ENCODE peak calls at places on chromosomes 12 and 14, in five cellular contexts. C is stomach, L is heart left ventricle, X is choroid plexus epithelial cell, P is psoas muscle. U is an unnamed sample.

GRCh38 chr12:120235369-120236123 is 30.0 kb downstream of the PXN start:
- DNase-seq in L (peak), P (no peak), X (no peak), C (no peak), U (no peak)

GRCh38 chr12:30753761-30754382 is 879 bp downstream of the CAPRIN2 start:
- DNase-seq in L (no peak), C (no peak), P (no peak), X (peak), U (no peak)

GRCh38 chr12:119589634-119590033 is 3.9 kb upstream of the TMEM233 start:
- DNase-seq in X (no peak), L (no peak), C (no peak), P (no peak), U (no peak)

GRCh38 chr12:6277982-6278438 is 32.5 kb upstream of the PLEKHG6 start:
- DNase-seq in P (no peak), C (peak), L (no peak), X (no peak), U (no peak)

GRCh38 chr12:4850857-4851380 is 58.8 kb upstream of the KCNA1 start:
- DNase-seq in C (no peak), X (no peak), P (no peak), L (no peak), U (no peak)

GRCh38 chr14:38721822-38722431 is 381.1 kb downstream of the SEC23A start:
- DNase-seq in P (peak), X (peak), L (peak), C (peak), U (no peak)

GRCh38 chr12:122046145-122046544 is 24.5 kb downstream of the BCL7A start:
- DNase-seq in P (no peak), C (no peak), X (no peak), L (no peak), U (no peak)

GRCh38 chr12:120252071-120252906 is 13.2 kb downstream of the PXN start:
- DNase-seq in P (no peak), X (no peak), L (no peak), C (no peak), U (no peak)

GRCh38 chr14:32102968-32103367 is 25.9 kb downstream of the ARHGAP5 start:
- DNase-seq in P (no peak), L (no peak), X (no peak), C (no peak), U (no peak)

DNA sequence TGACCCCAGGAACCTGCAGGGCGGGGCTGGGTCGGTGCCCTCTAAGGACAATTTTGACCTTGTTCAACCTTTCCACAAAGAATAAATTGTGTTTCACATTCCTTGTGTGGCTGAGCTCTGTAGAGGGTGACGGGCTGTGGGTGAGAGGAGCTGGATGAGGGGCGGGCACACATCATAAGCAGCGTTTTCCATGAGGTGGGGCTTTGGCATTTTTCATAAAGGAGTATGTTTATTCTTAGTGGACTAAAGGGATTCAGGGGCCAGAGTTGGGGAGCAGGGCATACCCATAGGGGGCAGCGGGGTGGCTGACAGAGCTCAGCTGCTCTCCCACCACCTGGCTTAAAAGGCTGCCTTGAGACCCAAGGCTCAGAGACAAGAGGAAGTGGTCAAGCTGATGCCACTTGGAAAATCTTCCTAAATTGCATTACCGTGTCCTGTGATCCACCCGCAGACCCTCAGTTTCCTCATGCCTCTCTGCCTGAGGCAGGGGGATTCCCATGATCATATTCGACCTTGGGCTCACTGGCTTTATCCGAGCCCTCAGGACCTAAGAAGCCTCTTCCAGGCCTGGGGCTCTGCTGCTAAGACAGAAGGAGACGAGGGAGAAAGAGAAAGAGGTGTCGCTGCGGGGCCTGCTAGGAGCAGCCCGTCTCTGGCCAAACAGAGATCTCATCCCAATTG is 11.4 kb downstream of the MMP14 start:
- DNase-seq in P (no peak), L (no peak), X (peak), C (no peak), U (no peak)
- TF ChIP-seq CTCF in P (no peak), L (no peak), X (peak), C (no peak), U (peak)

DNA sequence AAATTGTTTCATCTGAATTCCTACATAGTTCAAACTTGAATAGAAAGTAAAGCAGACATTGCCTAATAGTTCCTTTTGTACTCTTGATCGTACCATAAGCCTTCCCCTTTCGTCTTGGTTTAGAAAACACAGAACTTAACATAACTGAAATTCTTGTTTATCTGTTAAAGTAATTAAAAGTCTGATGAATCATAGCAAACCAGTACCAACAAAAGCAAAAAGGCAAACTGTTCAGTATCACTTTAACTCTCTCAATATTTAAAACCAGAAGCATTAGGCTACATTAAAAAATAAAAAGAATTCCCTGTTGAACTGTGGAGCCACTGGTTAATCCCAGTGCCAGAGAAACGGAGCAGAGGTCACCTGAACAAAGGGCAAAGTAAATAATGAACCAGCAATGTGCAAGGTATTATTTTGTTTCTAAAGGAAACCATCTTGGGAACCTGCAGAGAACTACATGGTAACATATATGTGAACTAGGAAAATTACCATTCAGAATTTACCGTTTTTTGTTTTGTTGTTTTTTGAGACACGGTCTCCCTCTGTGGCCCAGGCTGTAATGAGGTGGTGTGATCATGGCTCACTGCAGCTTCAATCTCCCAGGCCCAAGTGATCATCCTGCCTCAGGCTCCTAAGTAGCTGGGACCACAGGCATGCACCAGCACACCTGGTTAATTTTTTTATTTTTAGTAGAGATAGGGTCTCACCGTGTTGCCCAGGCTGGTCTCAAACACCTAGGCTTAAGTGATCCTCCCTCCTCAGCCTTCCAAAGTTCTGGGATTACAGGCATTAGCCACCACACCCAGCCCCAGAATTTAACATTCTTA is 17.1 kb upstream of the HIGD1C start:
- DNase-seq in L (no peak), P (no peak), X (peak), C (no peak), U (peak)
- H3K4me3 ChIP-seq in L (no peak), P (no peak), X (no peak), C (no peak), U (no peak)

GRCh38 chr12:71938728-71939385 is at the start of gene TPH2:
- DNase-seq in L (peak), C (peak), X (peak), P (peak), U (peak)

GRCh38 chr12:71945121-71945520 is 6.5 kb downstream of the TPH2 start:
- DNase-seq in C (no peak), P (no peak), L (no peak), X (no peak), U (no peak)

GRCh38 chr12:71945883-71946282 is 7.2 kb downstream of the TPH2 start:
- DNase-seq in X (no peak), L (no peak), C (no peak), P (no peak), U (no peak)

GRCh38 chr12:71942259-71942658 is 3.6 kb downstream of the TPH2 start:
- DNase-seq in C (no peak), P (no peak), L (no peak), X (no peak), U (no peak)

GRCh38 chr12:71941174-71941573 is 2.5 kb downstream of the TPH2 start:
- DNase-seq in C (no peak), L (no peak), X (no peak), P (no peak), U (no peak)
- TF ChIP-seq CTCF in C (no peak), L (no peak), X (no peak), P (no peak), U (no peak)

GRCh38 chr14:53947452-53948180 is 9.0 kb downstream of the BMP4 start:
- DNase-seq in X (no peak), C (no peak), L (no peak), P (no peak), U (no peak)

GRCh38 chr14:53948181-53948884 is 8.3 kb downstream of the BMP4 start:
- DNase-seq in L (no peak), X (no peak), P (no peak), C (no peak), U (no peak)

GRCh38 chr14:53946071-53946403 is 10.6 kb downstream of the BMP4 start:
- DNase-seq in X (no peak), L (no peak), C (no peak), P (no peak), U (no peak)

GRCh38 chr14:53949201-53949600 is 7.4 kb downstream of the BMP4 start:
- DNase-seq in C (no peak), P (no peak), L (no peak), X (no peak), U (no peak)

DNA sequence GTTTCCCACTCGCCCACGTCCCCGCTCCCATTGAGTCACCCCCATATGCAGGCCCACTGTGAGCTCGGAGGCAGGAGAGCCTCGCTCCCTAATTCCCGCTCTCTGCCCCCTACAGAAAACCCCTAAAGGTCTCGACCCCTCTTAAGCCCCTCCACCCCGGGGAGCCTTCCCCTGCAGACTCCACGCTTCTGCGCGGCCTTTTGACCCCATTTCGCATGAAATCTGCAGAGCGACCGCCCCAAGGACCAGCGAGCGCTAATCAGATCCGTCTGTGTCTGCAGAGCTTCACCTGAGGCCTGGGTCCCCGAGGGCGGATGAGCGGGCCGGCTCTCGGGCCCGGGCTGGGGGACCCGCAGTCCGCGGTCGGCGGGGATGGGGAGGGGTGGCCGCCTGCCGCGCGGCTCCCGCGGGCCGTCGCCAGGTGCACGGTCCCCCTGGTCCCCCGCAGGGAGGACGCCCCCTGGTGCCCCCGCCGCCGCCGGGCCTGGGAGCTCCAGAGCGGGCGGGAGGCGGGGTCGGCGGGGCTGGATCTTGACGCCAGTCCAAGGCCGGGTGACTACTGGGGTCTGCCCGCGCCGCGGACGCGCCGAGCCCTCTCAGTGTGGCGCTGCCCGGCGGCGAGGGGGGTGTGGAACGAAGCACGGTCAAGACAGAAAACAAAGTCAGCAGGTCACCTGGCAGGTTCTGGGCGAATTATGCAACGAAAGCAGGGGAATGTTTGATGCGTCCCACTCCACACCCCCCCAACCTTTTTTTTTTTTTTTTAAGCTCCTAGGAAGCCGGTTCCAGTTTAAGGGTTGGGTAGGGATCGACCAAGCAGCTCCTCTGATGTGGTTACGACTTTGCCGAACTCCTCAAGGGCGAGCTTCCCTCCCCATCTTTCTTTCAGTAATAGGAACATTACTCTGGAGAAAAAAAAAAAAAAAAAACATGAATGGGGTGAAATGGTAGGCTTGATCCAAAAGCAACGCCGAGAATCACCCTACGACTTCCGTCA is 9.9 kb downstream of the BMP4 start:
- DNase-seq in C (no peak), X (no peak), P (no peak), L (no peak), U (no peak)
- H3K4me3 ChIP-seq in C (peak), X (no peak), P (peak), L (peak), U (peak)

GRCh38 chr12:50132505-50133135 is 20.6 kb downstream of the COX14 start:
- DNase-seq in L (no peak), C (no peak), X (peak), P (no peak), U (no peak)
- TF ChIP-seq CTCF in L (peak), C (no peak), X (peak), P (peak), U (peak)

GRCh38 chr12:49370539-49370938 is 3.3 kb downstream of the SPATS2 start:
- DNase-seq in X (no peak), C (no peak), L (no peak), P (no peak), U (no peak)

GRCh38 chr12:49369723-49370145 is 2.5 kb downstream of the SPATS2 start:
- DNase-seq in C (peak), L (peak), P (peak), X (peak), U (no peak)

GRCh38 chr12:49367381-49368239 is at the start of gene SPATS2:
- DNase-seq in X (peak), C (no peak), P (peak), L (no peak), U (no peak)

GRCh38 chr12:49366652-49367380 is 446 bp upstream of the SPATS2 start:
- DNase-seq in P (peak), X (peak), C (peak), L (peak), U (peak)

GRCh38 chr12:49368240-49368600 is 958 bp downstream of the SPATS2 start:
- DNase-seq in P (no peak), L (no peak), C (no peak), X (no peak), U (no peak)
- H3K4me3 ChIP-seq in P (peak), L (peak), C (peak), X (peak), U (peak)

DNA sequence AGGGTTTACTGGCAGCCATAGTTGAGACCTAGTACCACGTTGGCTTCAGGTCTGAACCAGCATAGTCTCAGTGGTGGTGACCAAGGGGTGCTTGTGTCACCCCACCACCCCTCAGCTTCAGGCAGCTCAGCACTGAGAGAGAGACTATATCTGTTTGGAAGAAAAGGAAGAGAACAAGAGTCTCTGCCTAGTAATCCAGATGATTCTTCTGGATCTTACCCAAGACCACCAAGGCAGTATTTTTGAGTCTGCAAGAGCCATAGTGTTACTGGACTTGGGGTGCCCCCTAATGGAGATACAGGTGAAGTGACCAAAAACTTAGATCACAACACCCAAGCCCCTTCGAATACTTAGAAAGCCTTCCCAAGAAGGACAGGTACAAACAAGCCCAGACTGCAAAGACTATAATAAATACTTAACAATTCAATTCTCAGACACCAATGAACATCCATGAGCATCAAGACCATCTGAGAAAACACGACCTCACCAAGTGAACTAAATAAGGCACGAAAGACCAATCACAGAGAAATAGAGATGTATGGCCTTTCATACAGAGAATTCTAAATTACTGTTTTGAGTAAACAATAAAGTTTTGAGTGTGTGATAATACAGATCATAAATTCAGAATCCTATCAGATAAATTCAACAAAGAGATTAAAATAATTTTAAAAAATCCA is 107.0 kb downstream of the HELB start:
- DNase-seq in L (no peak), C (no peak), P (no peak), X (peak), U (no peak)
- TF ChIP-seq CTCF in L (peak), C (peak), P (peak), X (peak), U (peak)

GRCh38 chr12:113333877-113334785 is 778 bp downstream of the SLC8B1 start:
- DNase-seq in C (peak), P (no peak), X (no peak), L (peak), U (no peak)

GRCh38 chr12:113333111-113333750 is 1.7 kb downstream of the SLC8B1 start:
- DNase-seq in L (no peak), C (no peak), X (no peak), P (no peak), U (no peak)

GRCh38 chr12:113334786-113335539 is at the start of gene SLC8B1:
- DNase-seq in L (peak), P (peak), C (peak), X (peak), U (no peak)

GRCh38 chr12:113330505-113330904 is 4.4 kb downstream of the SLC8B1 start:
- DNase-seq in X (no peak), C (no peak), L (no peak), P (no peak), U (no peak)

GRCh38 chr12:113332688-113333087 is 2.2 kb downstream of the SLC8B1 start:
- DNase-seq in P (no peak), C (no peak), X (no peak), L (no peak), U (no peak)
- H3K4me3 ChIP-seq in P (peak), C (peak), X (no peak), L (peak), U (no peak)